ENCODE peak calls at places on chromosome 14, in ten cellular contexts. F is NCI-H2029; O is endothelial cell; W is stimulated activated effector memory CD8-positive, alpha-beta T cell treated with anti-CD3 and anti-CD28 coated beads, Interleukin-12 subunit alpha, Interleukin-12 subunit beta, amount 100 ng/mL, for 72 hours; N is activated T-cell treated with anti-CD3 and anti-CD28 coated beads for 1 hour; H is posterior vena cava; Y is NCI-H510A treated with DMSO at 0.1 percent for 48 hours; J is adipocyte; U is right cardiac atrium; E is activated gamma-delta T cell treated with Interleukin-2 at 50 U/mL for 16 hours. L is an unnamed sample.

GRCh38 chr14:80762829-80763228 is 178.7 kb downstream of the CEP128 start:
- DNase-seq in E (no peak), U (no peak), N (no peak), F (no peak), Y (no peak), W (no peak), O (no peak), J (no peak), H (no peak), L (no peak)

GRCh38 chr14:61578745-61579144 is 116.6 kb upstream of the HIF1A start:
- DNase-seq in U (no peak), O (no peak), W (no peak), F (no peak), Y (no peak), E (no peak), H (no peak), J (peak), N (no peak), L (no peak)

GRCh38 chr14:61558271-61558670 is 137.0 kb upstream of the HIF1A start:
- DNase-seq in F (no peak), O (no peak), N (no peak), U (no peak), J (no peak), H (no peak), W (no peak), Y (no peak), E (no peak), L (no peak)

GRCh38 chr14:102947321-102948103 is 25.0 kb downstream of the AMN start:
- DNase-seq in U (no peak), E (no peak), O (no peak), W (no peak), N (no peak), J (no peak), H (no peak), F (no peak), Y (no peak), L (no peak)

GRCh38 chr14:70123796-70124195 is 65.0 kb downstream of the SLC8A3 start:
- DNase-seq in U (no peak), Y (no peak), F (no peak), W (no peak), J (no peak), N (no peak), O (no peak), E (no peak), H (no peak), L (no peak)

GRCh38 chr14:50936882-50937281 is 7.4 kb downstream of the PYGL start:
- DNase-seq in E (no peak), H (no peak), N (no peak), U (no peak), W (no peak), Y (no peak), J (no peak), F (no peak), O (no peak), L (no peak)

GRCh38 chr14:106044515-106044914 is 518.1 kb downstream of the TMEM121 start:
- DNase-seq in F (no peak), H (no peak), N (no peak), Y (no peak), U (no peak), E (no peak), J (no peak), O (no peak), W (no peak), L (no peak)

GRCh38 chr14:77151245-77151644 is 9.7 kb upstream of the ZDHHC22 start:
- DNase-seq in O (peak), Y (peak), F (no peak), W (no peak), U (no peak), H (no peak), E (no peak), J (peak), N (no peak), L (peak)

GRCh38 chr14:49982522-49982951 is 89.7 kb downstream of the ARF6 start:
- DNase-seq in N (no peak), F (no peak), W (no peak), J (peak), O (no peak), U (peak), E (no peak), Y (no peak), H (peak), L (no peak)

L was measured in H7.